ENCODE peak calls at places on chromosomes 5 and 9, in six cellular contexts. R is endothelial cell of umbilical vein, A is H1, X is WTC11, C is K562, W is HepG2. M is an unnamed sample.

GRCh38 chr5:164345173-164345572 is 839.8 kb downstream of the MAT2B start:
- DNase-seq in W (no peak), X (no peak), R (peak; percentile 12), A (no peak), C (no peak), M (no peak)

GRCh38 chr9:92715488-92716231 is 45.7 kb upstream of the IPPK start:
- DNase-seq in X (peak; percentile 8), C (peak; percentile 60), R (no peak), W (no peak), A (peak; percentile 30), M (no peak)

GRCh38 chr5:16668194-16668593 is 51.4 kb upstream of the RETREG1 start:
- DNase-seq in X (no peak), C (no peak), R (no peak), A (no peak), W (no peak), M (no peak)

GRCh38 chr5:123120197-123120596 is 31.2 kb downstream of the PRDM6 start:
- DNase-seq in C (peak; percentile 40), A (no peak), R (no peak), W (no peak), X (peak; percentile 17), M (peak; percentile 39)

GRCh38 chr5:144194148-144194547 is 23.5 kb downstream of the KCTD16 start:
- DNase-seq in X (no peak), C (no peak), W (no peak), A (no peak), R (no peak), M (no peak)

GRCh38 chr9:94014066-94014654 is 59.0 kb upstream of the BARX1 start:
- DNase-seq in C (peak; percentile 50), A (no peak), W (peak; percentile 41), X (no peak), R (peak; percentile 35), M (peak; percentile 39)

GRCh38 chr9:91078041-91078441 is 276.4 kb downstream of the SYK start:
- DNase-seq in A (no peak), X (no peak), R (no peak), W (no peak), C (no peak), M (no peak)

GRCh38 chr5:115558388-115558956 is 13.9 kb upstream of the FEM1C start:
- DNase-seq in R (peak; percentile 52), W (no peak), X (no peak), A (no peak), C (no peak), M (no peak)

GRCh38 chr9:92610470-92611420 is 59.2 kb downstream of the IPPK start:
- DNase-seq in X (no peak), R (no peak), C (no peak), W (no peak), A (no peak), M (no peak)

GRCh38 chr5:131109540-131110255 is 55.4 kb downstream of the HINT1 start:
- DNase-seq in R (peak; percentile 52), C (peak; percentile 35), W (peak; percentile 17), A (no peak), X (no peak), M (peak; percentile 47)

GRCh38 chr5:179762781-179763176 is 30.2 kb downstream of the MAML1 start:
- DNase-seq in R (no peak), X (no peak), A (no peak), W (no peak), C (no peak), M (no peak)

GRCh38 chr9:20508242-20508641 is 114.1 kb downstream of the MLLT3 start:
- DNase-seq in W (no peak), A (no peak), C (no peak), X (no peak), R (no peak), M (no peak)

GRCh38 chr9:70413798-70414775 is at the start of gene KLF9:
- DNase-seq in A (peak; percentile 81), C (peak; percentile 91), W (peak; percentile 89), R (peak; percentile 99), X (peak; percentile 78), M (peak; percentile 96)

GRCh38 chr5:141637266-141637692 is 482 bp downstream of the RELL2 start:
- DNase-seq in R (no peak), X (peak; percentile 52), W (no peak), C (peak; percentile 68), A (no peak), M (peak; percentile 45)

GRCh38 chr5:69331528-69332445 is 814 bp downstream of the CCDC125 start:
- DNase-seq in X (no peak), W (peak; percentile 86), C (no peak), R (no peak), A (peak; percentile 42), M (no peak)

GRCh38 chr5:129245489-129245888 is 150.9 kb downstream of the ISOC1 start:
- DNase-seq in A (no peak), C (no peak), R (no peak), W (no peak), X (no peak), M (no peak)

GRCh38 chr5:153552886-153553285 is 62.4 kb downstream of the GRIA1 start:
- DNase-seq in X (no peak), A (no peak), R (no peak), W (no peak), C (no peak), M (no peak)

GRCh38 chr5:14476791-14477435 is 104.7 kb upstream of the OTULINL start:
- DNase-seq in C (no peak), R (peak; percentile 39), W (no peak), A (no peak), X (no peak), M (no peak)

GRCh38 chr5:89967806-89968444 is 441.6 kb downstream of the CETN3 start:
- DNase-seq in X (no peak), C (no peak), A (no peak), R (no peak), W (no peak), M (no peak)

DNA sequence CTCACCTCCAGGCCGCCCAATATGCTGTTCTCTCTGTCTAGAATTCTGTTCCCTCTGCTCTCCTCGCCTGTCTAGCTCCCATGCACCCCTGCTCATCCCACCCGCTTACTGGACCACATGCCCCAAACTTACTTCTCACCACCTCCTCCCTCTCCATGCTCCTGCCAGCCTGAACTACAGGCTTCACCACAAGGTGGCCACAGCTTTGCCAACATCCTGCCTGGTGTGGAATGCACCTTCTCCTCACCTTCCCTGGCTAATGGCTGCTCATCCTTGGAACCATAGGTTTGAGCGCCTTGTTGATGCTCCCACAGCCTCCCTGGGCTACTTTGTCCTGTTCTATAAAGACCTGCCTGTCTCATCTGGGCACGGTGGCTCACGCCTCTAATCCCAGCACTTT is 9.6 kb downstream of the LAMC3 start:
- DNase-seq in C (peak; percentile 75), W (peak; percentile 20), R (no peak), A (no peak), X (no peak), M (peak; percentile 31)
- TF ChIP-seq CTCF in C (no peak), W (peak; percentile 62), R (peak; percentile 30), A (peak; percentile 49), X (no peak), M (no peak)

GRCh38 chr5:65508978-65509377 is 27.3 kb upstream of the ADAMTS6 start:
- DNase-seq in X (no peak), W (no peak), C (no peak), R (no peak), A (no peak), M (no peak)

GRCh38 chr5:65506961-65507360 is 25.2 kb upstream of the ADAMTS6 start:
- DNase-seq in W (no peak), C (no peak), A (no peak), X (no peak), R (no peak), M (no peak)

DNA sequence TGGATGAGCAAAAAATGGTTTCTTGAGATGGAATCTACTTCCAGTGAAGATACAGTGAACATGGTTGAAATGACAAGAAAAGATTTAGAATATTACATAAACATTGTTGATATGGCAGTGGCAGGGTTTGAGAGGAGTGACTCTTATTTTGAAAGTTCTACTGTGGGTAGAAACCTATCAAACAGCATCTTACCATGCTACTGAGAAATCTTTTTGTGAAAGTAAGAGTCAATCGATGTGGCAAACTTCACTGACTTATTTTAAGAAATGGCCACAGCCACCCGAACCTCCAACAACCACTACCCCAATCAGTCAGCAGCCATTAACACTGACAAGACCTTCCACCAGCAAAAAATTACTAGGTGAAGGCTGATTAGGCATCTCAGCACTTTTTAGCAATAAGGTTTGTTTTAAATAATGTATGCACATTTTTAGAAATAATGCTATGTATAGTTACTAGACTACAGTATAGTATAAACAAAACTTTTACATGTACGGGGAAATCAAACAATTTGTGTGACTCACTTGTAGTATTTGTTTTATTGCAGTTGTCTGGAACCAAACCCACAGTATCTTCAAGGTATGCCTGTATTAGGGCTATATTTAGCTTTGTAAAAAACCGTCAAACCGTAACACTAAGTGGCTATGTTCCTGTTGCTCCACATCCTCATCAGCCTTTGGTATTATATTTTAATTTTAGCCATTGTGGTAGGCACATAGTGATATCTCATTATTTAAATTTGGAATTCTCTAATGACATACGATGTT is 30.6 kb upstream of the ADAMTS6 start:
- DNase-seq in X (no peak), R (peak; percentile 23), A (no peak), C (no peak), W (no peak), M (no peak)
- TF ChIP-seq JUN in X (no peak), R (no peak), A (no peak), C (no peak), W (no peak), M (no peak)

GRCh38 chr5:133457956-133458355 is 154.4 kb downstream of the FSTL4 start:
- DNase-seq in W (no peak), C (no peak), R (peak; percentile 25), A (no peak), X (no peak), M (no peak)

GRCh38 chr5:133459474-133460155 is 152.7 kb downstream of the FSTL4 start:
- DNase-seq in A (no peak), C (no peak), R (peak; percentile 51), W (no peak), X (no peak), M (no peak)

GRCh38 chr5:133458435-133458834 is 153.9 kb downstream of the FSTL4 start:
- DNase-seq in C (no peak), R (no peak), A (no peak), W (no peak), X (no peak), M (no peak)

GRCh38 chr5:133460172-133460758 is 152.1 kb downstream of the FSTL4 start:
- DNase-seq in A (peak; percentile 90), R (no peak), X (peak; percentile 80), C (peak; percentile 79), W (no peak), M (peak; percentile 29)

DNA sequence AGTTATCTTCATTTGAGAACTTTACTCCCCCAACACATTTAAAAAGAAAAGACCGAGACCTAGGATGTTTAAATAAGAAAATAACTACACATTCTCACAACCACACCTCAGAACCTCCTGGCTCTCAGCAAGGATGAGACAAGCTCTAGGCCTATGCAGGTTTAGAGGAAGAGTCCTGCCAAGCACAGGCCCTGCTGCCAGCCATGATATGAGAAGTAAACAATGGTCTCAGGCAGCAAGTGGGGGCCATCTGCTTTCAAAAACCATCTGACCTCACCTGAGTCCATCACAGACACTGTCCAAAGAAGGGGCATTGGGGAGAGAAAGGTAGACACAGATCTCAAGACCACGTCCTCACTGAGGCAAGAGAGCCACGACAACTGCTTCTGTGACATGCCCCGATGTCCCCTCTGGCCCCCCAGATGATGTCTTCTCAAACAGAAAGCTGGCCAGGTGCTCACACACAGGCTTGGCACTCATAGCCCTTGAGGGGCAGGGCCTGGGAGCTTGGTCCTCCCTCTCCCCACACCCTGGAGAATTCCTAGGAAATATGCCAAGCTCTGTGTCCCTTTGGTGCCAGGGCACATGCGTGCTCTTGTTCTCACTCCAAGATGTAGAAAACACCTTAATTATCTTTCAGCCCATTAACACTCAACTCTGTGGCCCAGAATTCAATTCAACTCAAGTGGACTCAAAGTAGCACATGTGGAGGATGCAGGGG is 150.4 kb downstream of the FSTL4 start:
- DNase-seq in C (no peak), A (no peak), X (no peak), R (no peak), W (no peak), M (no peak)
- TF ChIP-seq CTCF in C (no peak), A (no peak), X (no peak), R (no peak), W (no peak), M (no peak)

GRCh38 chr9:13942695-13943094 is 371.2 kb downstream of the NFIB start:
- DNase-seq in A (no peak), R (peak; percentile 81), X (no peak), W (no peak), C (no peak), M (peak; percentile 36)
- TF ChIP-seq JUN in A (no peak), R (peak; percentile 56), X (no peak), W (no peak), C (no peak), M (no peak)